ENCODE peak calls at places on chromosomes 6 and 20, in five cellular contexts. One of them, this sample, is unnamed.

GRCh38 chr20:21179796-21180195 is 53.9 kb downstream of the KIZ start:
- DNase-seq in Right ventricle myocardium inferior: no peak
- DNase-seq in stimulated activated CD4-positive, alpha-beta T cell treated with anti-CD3 and anti-CD28 coated beads, Interleukin-2, amount 100 ng/mL, for 48 hours: no peak
- DNase-seq in left colon: no peak
- DNase-seq in psoas muscle: no peak
- DNase-seq in this sample: no peak

GRCh38 chr6:149820506-149820905 is 43.7 kb downstream of the LRP11 start:
- DNase-seq in Right ventricle myocardium inferior: no peak
- DNase-seq in stimulated activated CD4-positive, alpha-beta T cell treated with anti-CD3 and anti-CD28 coated beads, Interleukin-2, amount 100 ng/mL, for 48 hours: no peak
- DNase-seq in left colon: no peak
- DNase-seq in psoas muscle: no peak
- DNase-seq in this sample: no peak

GRCh38 chr6:91387290-91388062 is 800.6 kb upstream of the MAP3K7 start:
- DNase-seq in Right ventricle myocardium inferior: no peak
- DNase-seq in stimulated activated CD4-positive, alpha-beta T cell treated with anti-CD3 and anti-CD28 coated beads, Interleukin-2, amount 100 ng/mL, for 48 hours: no peak
- DNase-seq in left colon: no peak
- DNase-seq in psoas muscle: no peak
- DNase-seq in this sample: no peak

GRCh38 chr6:138973481-138974140 is 14.4 kb downstream of the REPS1 start:
- DNase-seq in Right ventricle myocardium inferior: no peak
- DNase-seq in stimulated activated CD4-positive, alpha-beta T cell treated with anti-CD3 and anti-CD28 coated beads, Interleukin-2, amount 100 ng/mL, for 48 hours: no peak
- DNase-seq in left colon: no peak
- DNase-seq in psoas muscle: no peak
- DNase-seq in this sample: no peak

GRCh38 chr6:145025488-145025887 is 709.8 kb downstream of the EPM2A start:
- DNase-seq in Right ventricle myocardium inferior: no peak
- DNase-seq in stimulated activated CD4-positive, alpha-beta T cell treated with anti-CD3 and anti-CD28 coated beads, Interleukin-2, amount 100 ng/mL, for 48 hours: no peak
- DNase-seq in left colon: no peak
- DNase-seq in psoas muscle: no peak
- DNase-seq in this sample: no peak

GRCh38 chr6:36577298-36577697 is 16.9 kb upstream of the SRSF3 start:
- DNase-seq in Right ventricle myocardium inferior: no peak
- DNase-seq in stimulated activated CD4-positive, alpha-beta T cell treated with anti-CD3 and anti-CD28 coated beads, Interleukin-2, amount 100 ng/mL, for 48 hours: no peak
- DNase-seq in left colon: no peak
- DNase-seq in psoas muscle: no peak
- DNase-seq in this sample: no peak

GRCh38 chr6:33213166-33213988 is 5.1 kb downstream of the RING1 start:
- DNase-seq in Right ventricle myocardium inferior: peak; percentile 65
- DNase-seq in stimulated activated CD4-positive, alpha-beta T cell treated with anti-CD3 and anti-CD28 coated beads, Interleukin-2, amount 100 ng/mL, for 48 hours: no peak
- DNase-seq in left colon: peak; percentile 39
- DNase-seq in psoas muscle: no peak
- DNase-seq in this sample: no peak

GRCh38 chr20:49999329-49999728 is 16.5 kb downstream of the SNAI1 start:
- DNase-seq in Right ventricle myocardium inferior: no peak
- DNase-seq in stimulated activated CD4-positive, alpha-beta T cell treated with anti-CD3 and anti-CD28 coated beads, Interleukin-2, amount 100 ng/mL, for 48 hours: no peak
- DNase-seq in left colon: no peak
- DNase-seq in psoas muscle: no peak
- DNase-seq in this sample: no peak

GRCh38 chr6:49202923-49203322 is 260.1 kb downstream of the MMUT start:
- DNase-seq in Right ventricle myocardium inferior: no peak
- DNase-seq in stimulated activated CD4-positive, alpha-beta T cell treated with anti-CD3 and anti-CD28 coated beads, Interleukin-2, amount 100 ng/mL, for 48 hours: no peak
- DNase-seq in left colon: no peak
- DNase-seq in psoas muscle: no peak
- DNase-seq in this sample: no peak

GRCh38 chr6:110643175-110643574 is 166.8 kb upstream of the SLC22A16 start:
- DNase-seq in Right ventricle myocardium inferior: no peak
- DNase-seq in stimulated activated CD4-positive, alpha-beta T cell treated with anti-CD3 and anti-CD28 coated beads, Interleukin-2, amount 100 ng/mL, for 48 hours: no peak
- DNase-seq in left colon: no peak
- DNase-seq in psoas muscle: no peak
- DNase-seq in this sample: no peak

GRCh38 chr6:21902766-21903165 is 309.2 kb downstream of the SOX4 start:
- DNase-seq in Right ventricle myocardium inferior: no peak
- DNase-seq in stimulated activated CD4-positive, alpha-beta T cell treated with anti-CD3 and anti-CD28 coated beads, Interleukin-2, amount 100 ng/mL, for 48 hours: no peak
- DNase-seq in left colon: no peak
- DNase-seq in psoas muscle: no peak
- DNase-seq in this sample: no peak

GRCh38 chr6:156866181-156866862 is 89.1 kb downstream of the ARID1B start:
- DNase-seq in Right ventricle myocardium inferior: no peak
- DNase-seq in stimulated activated CD4-positive, alpha-beta T cell treated with anti-CD3 and anti-CD28 coated beads, Interleukin-2, amount 100 ng/mL, for 48 hours: no peak
- DNase-seq in left colon: no peak
- DNase-seq in psoas muscle: no peak
- DNase-seq in this sample: peak; percentile 33

GRCh38 chr6:135012764-135013163 is 41.9 kb downstream of the HBS1L start:
- DNase-seq in Right ventricle myocardium inferior: no peak
- DNase-seq in stimulated activated CD4-positive, alpha-beta T cell treated with anti-CD3 and anti-CD28 coated beads, Interleukin-2, amount 100 ng/mL, for 48 hours: no peak
- DNase-seq in left colon: no peak
- DNase-seq in psoas muscle: no peak
- DNase-seq in this sample: no peak

GRCh38 chr6:41967312-41968287 is 26.0 kb upstream of the CCND3 start:
- DNase-seq in Right ventricle myocardium inferior: no peak
- DNase-seq in stimulated activated CD4-positive, alpha-beta T cell treated with anti-CD3 and anti-CD28 coated beads, Interleukin-2, amount 100 ng/mL, for 48 hours: no peak
- DNase-seq in left colon: no peak
- DNase-seq in psoas muscle: no peak
- DNase-seq in this sample: no peak

GRCh38 chr6:13814938-13815575 is 700 bp upstream of the MCUR1 start:
- DNase-seq in Right ventricle myocardium inferior: no peak
- DNase-seq in stimulated activated CD4-positive, alpha-beta T cell treated with anti-CD3 and anti-CD28 coated beads, Interleukin-2, amount 100 ng/mL, for 48 hours: no peak
- DNase-seq in left colon: no peak
- DNase-seq in psoas muscle: no peak
- DNase-seq in this sample: no peak

GRCh38 chr20:3156811-3157619 is 2.6 kb downstream of the FASTKD5 start:
- DNase-seq in Right ventricle myocardium inferior: no peak
- DNase-seq in stimulated activated CD4-positive, alpha-beta T cell treated with anti-CD3 and anti-CD28 coated beads, Interleukin-2, amount 100 ng/mL, for 48 hours: no peak
- DNase-seq in left colon: no peak
- DNase-seq in psoas muscle: no peak
- DNase-seq in this sample: no peak

GRCh38 chr6:13420269-13420668 is 67.1 kb downstream of the GFOD1 start:
- DNase-seq in Right ventricle myocardium inferior: no peak
- DNase-seq in stimulated activated CD4-positive, alpha-beta T cell treated with anti-CD3 and anti-CD28 coated beads, Interleukin-2, amount 100 ng/mL, for 48 hours: no peak
- DNase-seq in left colon: no peak
- DNase-seq in psoas muscle: no peak
- DNase-seq in this sample: no peak

GRCh38 chr6:150930816-150931215 is 65.3 kb downstream of the MTHFD1L start:
- DNase-seq in Right ventricle myocardium inferior: no peak
- DNase-seq in stimulated activated CD4-positive, alpha-beta T cell treated with anti-CD3 and anti-CD28 coated beads, Interleukin-2, amount 100 ng/mL, for 48 hours: no peak
- DNase-seq in left colon: no peak
- DNase-seq in psoas muscle: no peak
- DNase-seq in this sample: no peak

GRCh38 chr6:129875610-129876515 is 14.7 kb upstream of the TMEM244 start:
- DNase-seq in Right ventricle myocardium inferior: no peak
- DNase-seq in stimulated activated CD4-positive, alpha-beta T cell treated with anti-CD3 and anti-CD28 coated beads, Interleukin-2, amount 100 ng/mL, for 48 hours: no peak
- DNase-seq in left colon: no peak
- DNase-seq in psoas muscle: no peak
- DNase-seq in this sample: no peak

GRCh38 chr20:58467572-58468330 is 47.4 kb downstream of the APCDD1L start:
- DNase-seq in Right ventricle myocardium inferior: no peak
- DNase-seq in stimulated activated CD4-positive, alpha-beta T cell treated with anti-CD3 and anti-CD28 coated beads, Interleukin-2, amount 100 ng/mL, for 48 hours: no peak
- DNase-seq in left colon: no peak
- DNase-seq in psoas muscle: no peak
- DNase-seq in this sample: no peak

GRCh38 chr6:125728739-125729138 is 20.7 kb upstream of the HEY2 start:
- DNase-seq in Right ventricle myocardium inferior: no peak
- DNase-seq in stimulated activated CD4-positive, alpha-beta T cell treated with anti-CD3 and anti-CD28 coated beads, Interleukin-2, amount 100 ng/mL, for 48 hours: no peak
- DNase-seq in left colon: no peak
- DNase-seq in psoas muscle: no peak
- DNase-seq in this sample: no peak

GRCh38 chr20:57647006-57647932 is 27.0 kb upstream of the ZBP1 start:
- DNase-seq in Right ventricle myocardium inferior: peak; percentile 28
- DNase-seq in stimulated activated CD4-positive, alpha-beta T cell treated with anti-CD3 and anti-CD28 coated beads, Interleukin-2, amount 100 ng/mL, for 48 hours: no peak
- DNase-seq in left colon: no peak
- DNase-seq in psoas muscle: no peak
- DNase-seq in this sample: no peak

GRCh38 chr6:12369781-12370262 is 79.7 kb downstream of the EDN1 start:
- DNase-seq in Right ventricle myocardium inferior: no peak
- DNase-seq in stimulated activated CD4-positive, alpha-beta T cell treated with anti-CD3 and anti-CD28 coated beads, Interleukin-2, amount 100 ng/mL, for 48 hours: no peak
- DNase-seq in left colon: no peak
- DNase-seq in psoas muscle: no peak
- DNase-seq in this sample: no peak

GRCh38 chr6:47200536-47201334 is 109.0 kb downstream of the TNFRSF21 start:
- DNase-seq in Right ventricle myocardium inferior: no peak
- DNase-seq in stimulated activated CD4-positive, alpha-beta T cell treated with anti-CD3 and anti-CD28 coated beads, Interleukin-2, amount 100 ng/mL, for 48 hours: no peak
- DNase-seq in left colon: no peak
- DNase-seq in psoas muscle: no peak
- DNase-seq in this sample: no peak

GRCh38 chr20:38825571-38825900 is 20.0 kb downstream of the PPP1R16B start:
- DNase-seq in Right ventricle myocardium inferior: no peak
- DNase-seq in stimulated activated CD4-positive, alpha-beta T cell treated with anti-CD3 and anti-CD28 coated beads, Interleukin-2, amount 100 ng/mL, for 48 hours: no peak
- DNase-seq in left colon: no peak
- DNase-seq in psoas muscle: no peak
- DNase-seq in this sample: no peak

GRCh38 chr6:167505782-167506181 is 180.9 kb downstream of the TTLL2 start:
- DNase-seq in Right ventricle myocardium inferior: no peak
- DNase-seq in stimulated activated CD4-positive, alpha-beta T cell treated with anti-CD3 and anti-CD28 coated beads, Interleukin-2, amount 100 ng/mL, for 48 hours: no peak
- DNase-seq in left colon: no peak
- DNase-seq in psoas muscle: no peak
- DNase-seq in this sample: no peak

This sample was measured in transverse colon.